ENCODE peak calls at places on chromosomes 11 and 22, in ten cellular contexts. Y is adipocyte, H is bronchial epithelial cell, P is cardiac muscle cell, X is neural progenitor cell, N is endodermal cell, S is mesendoderm, B is upper lobe of right lung, G is right lobe of liver, F is GM23248. Z is an unnamed sample. For H3K27me3 and H3K36me3, the result is how much of the 10 kb centered on the place peaks cover.

GRCh38 chr22:43777204-43777671 is 34.9 kb downstream of the EFCAB6 start:
- DNase-seq in Y (peak), H (peak), P (peak), X (no peak), N (no peak), S (peak), B (no peak), G (no peak), F (peak), Z (no peak)

GRCh38 chr11:131839326-131839725 is 468.9 kb downstream of the NTM start:
- DNase-seq in Y (no peak), H (no peak), P (no peak), X (no peak), N (no peak), S (no peak), B (no peak), G (no peak), F (no peak), Z (no peak)

GRCh38 chr22:29231971-29232959 is 26.6 kb downstream of the EMID1 start:
- DNase-seq in Y (no peak), H (no peak), P (peak), X (no peak), N (no peak), S (no peak), B (no peak), G (peak), F (no peak), Z (peak)

GRCh38 chr11:126113515-126113957 is 50.9 kb upstream of the CDON start:
- DNase-seq in Y (peak), H (peak), P (peak), X (peak), N (peak), S (peak), B (peak), G (peak), F (peak), Z (no peak)

GRCh38 chr11:126988655-126989054 is 11.9 kb downstream of the KIRREL3 start:
- DNase-seq in Y (no peak), H (no peak), P (no peak), X (no peak), N (no peak), S (no peak), B (no peak), G (no peak), F (no peak), Z (no peak)

GRCh38 chr11:16669799-16670415 is 68.5 kb upstream of the C11orf58 start:
- DNase-seq in Y (peak), H (peak), P (peak), X (no peak), N (peak), S (peak), B (no peak), G (no peak), F (no peak), Z (peak)

GRCh38 chr22:46145896-46146295 is 4.4 kb upstream of the PPARA start:
- DNase-seq in Y (no peak), H (no peak), P (no peak), X (no peak), N (no peak), S (no peak), B (no peak), G (peak), F (no peak), Z (no peak)

GRCh38 chr11:75946531-75947530 is 131.8 kb downstream of the UVRAG start:
- DNase-seq in Y (no peak), H (peak), P (peak), X (peak), N (peak), S (peak), B (no peak), G (no peak), F (peak), Z (no peak)

GRCh38 chr22:38657248-38657909 is 941 bp downstream of the CBY1 start:
- DNase-seq in Y (peak), H (peak), P (peak), X (peak), N (peak), S (peak), B (no peak), G (no peak), F (peak), Z (peak)

GRCh38 chr11:66268953-66269906 is 791 bp downstream of the RAB1B start:
- DNase-seq in Y (peak), H (no peak), P (peak), X (peak), N (peak), S (peak), B (peak), G (no peak), F (peak), Z (peak)

GRCh38 chr22:45969414-45969799 is 7.6 kb downstream of the WNT7B start:
- DNase-seq in Y (no peak), H (peak), P (peak), X (peak), N (peak), S (peak), B (no peak), G (no peak), F (no peak), Z (peak)

GRCh38 chr11:5620606-5621521 is 3.9 kb upstream of the TRIM34 start:
- DNase-seq in Y (peak), H (peak), P (peak), X (no peak), N (no peak), S (peak), B (no peak), G (no peak), F (peak), Z (peak)

GRCh38 chr22:49322861-49323622 is 504.6 kb downstream of the BRD1 start:
- DNase-seq in Y (no peak), H (no peak), P (no peak), X (no peak), N (peak), S (no peak), B (peak), G (no peak), F (no peak), Z (peak)

GRCh38 chr11:111303476-111303875 is 5.1 kb downstream of the POU2AF3 start:
- DNase-seq in Y (peak), H (peak), P (peak), X (no peak), N (no peak), S (no peak), B (no peak), G (peak), F (peak), Z (no peak)

GRCh38 chr11:81373986-81374385 is 1359.7 kb downstream of the FAM181B start:
- DNase-seq in Y (no peak), H (no peak), P (no peak), X (no peak), N (no peak), S (no peak), B (no peak), G (no peak), F (no peak), Z (no peak)

GRCh38 chr11:490186-490929 is 16.7 kb downstream of the RNH1 start:
- DNase-seq in Y (no peak), H (no peak), P (no peak), X (no peak), N (no peak), S (no peak), B (peak), G (no peak), F (no peak), Z (peak)

GRCh38 chr11:26841818-26842457 is 120.1 kb upstream of the SLC5A12 start:
- DNase-seq in Y (peak), H (peak), P (peak), X (no peak), N (no peak), S (no peak), B (no peak), G (no peak), F (peak), Z (no peak)

GRCh38 chr11:35418847-35419712 is at the start of gene SLC1A2:
- DNase-seq in Y (peak), H (no peak), P (peak), X (peak), N (peak), S (peak), B (peak), G (no peak), F (peak), Z (peak)

GRCh38 chr11:96341237-96342130 is 1.5 kb downstream of the MAML2 start:
- DNase-seq in Y (peak), H (no peak), P (peak), X (peak), N (peak), S (no peak), B (peak), G (no peak), F (peak), Z (peak)

GRCh38 chr11:119148855-119149370 is at the start of gene ABCG4:
- DNase-seq in Y (peak), H (no peak), P (no peak), X (peak), N (no peak), S (peak), B (no peak), G (no peak), F (peak), Z (peak)

GRCh38 chr11:114317738-114318137 is 21.5 kb downstream of the NNMT start:
- DNase-seq in Y (peak), H (no peak), P (peak), X (peak), N (peak), S (peak), B (peak), G (no peak), F (peak), Z (peak)

GRCh38 chr11:9073826-9074225 is 17.6 kb downstream of the SCUBE2 start:
- DNase-seq in Y (no peak), H (no peak), P (peak), X (no peak), N (no peak), S (no peak), B (no peak), G (no peak), F (no peak), Z (no peak)

GRCh38 chr11:7603031-7603781 is 70.1 kb downstream of the CYB5R2 start:
- DNase-seq in Y (peak), H (no peak), P (no peak), X (no peak), N (no peak), S (no peak), B (no peak), G (no peak), F (peak), Z (no peak)

GRCh38 chr22:24115247-24116207 is 65.8 kb upstream of the SUSD2 start:
- DNase-seq in Y (no peak), H (no peak), P (no peak), X (no peak), N (no peak), S (no peak), B (no peak), G (no peak), F (no peak), Z (no peak)

GRCh38 chr22:23891726-23892125 is 2.5 kb upstream of the MIF start:
- DNase-seq in Y (no peak), H (no peak), P (no peak), X (no peak), N (no peak), S (no peak), B (no peak), G (no peak), F (no peak), Z (no peak)

GRCh38 chr11:93662177-93662575 is 694 bp downstream of the CEP295 start:
- DNase-seq in Y (no peak), H (no peak), P (no peak), X (no peak), N (no peak), S (no peak), B (no peak), G (no peak), F (no peak), Z (no peak)

GRCh38 chr11:110318638-110319404 is 22.4 kb upstream of the RDX start:
- DNase-seq in Y (no peak), H (no peak), P (no peak), X (no peak), N (no peak), S (no peak), B (no peak), G (no peak), F (no peak), Z (no peak)

GRCh38 chr11:34915136-34916013 is 804 bp downstream of the APIP start:
- DNase-seq in Y (peak), H (peak), P (peak), X (no peak), N (no peak), S (no peak), B (no peak), G (no peak), F (peak), Z (no peak)

GRCh38 chr22:50505276-50505775 is 2.2 kb downstream of the LMF2 start:
- DNase-seq in Y (no peak), H (no peak), P (no peak), X (no peak), N (no peak), S (no peak), B (no peak), G (no peak), F (no peak), Z (no peak)

GRCh38 chr11:67468056-67468455 is 995 bp downstream of the TMEM134 start:
- DNase-seq in Y (peak), H (peak), P (no peak), X (no peak), N (no peak), S (no peak), B (peak), G (peak), F (peak), Z (peak)

GRCh38 chr11:76793834-76794291 is 10.7 kb downstream of the TSKU start:
- DNase-seq in Y (no peak), H (no peak), P (no peak), X (no peak), N (peak), S (no peak), B (no peak), G (no peak), F (no peak), Z (peak)

GRCh38 chr11:30414283-30414682 is 91.4 kb downstream of the ARL14EP start:
- DNase-seq in Y (no peak), H (no peak), P (no peak), X (no peak), N (no peak), S (no peak), B (no peak), G (no peak), F (no peak), Z (no peak)

GRCh38 chr11:30412509-30412908 is 89.6 kb downstream of the ARL14EP start:
- DNase-seq in Y (no peak), H (no peak), P (no peak), X (no peak), N (no peak), S (no peak), B (no peak), G (no peak), F (no peak), Z (no peak)

GRCh38 chr11:30406978-30407762 is 84.3 kb downstream of the ARL14EP start:
- DNase-seq in Y (no peak), H (no peak), P (no peak), X (peak), N (peak), S (peak), B (no peak), G (no peak), F (no peak), Z (peak)

GRCh38 chr11:30411383-30411782 is 88.5 kb downstream of the ARL14EP start:
- DNase-seq in Y (no peak), H (no peak), P (no peak), X (no peak), N (no peak), S (no peak), B (no peak), G (no peak), F (no peak), Z (no peak)
- H3K4me3 ChIP-seq in Y (no peak), H (no peak), P (no peak), X (no peak), N (no peak), S (no peak), B (no peak), G (no peak), F (no peak), Z (no peak)

DNA sequence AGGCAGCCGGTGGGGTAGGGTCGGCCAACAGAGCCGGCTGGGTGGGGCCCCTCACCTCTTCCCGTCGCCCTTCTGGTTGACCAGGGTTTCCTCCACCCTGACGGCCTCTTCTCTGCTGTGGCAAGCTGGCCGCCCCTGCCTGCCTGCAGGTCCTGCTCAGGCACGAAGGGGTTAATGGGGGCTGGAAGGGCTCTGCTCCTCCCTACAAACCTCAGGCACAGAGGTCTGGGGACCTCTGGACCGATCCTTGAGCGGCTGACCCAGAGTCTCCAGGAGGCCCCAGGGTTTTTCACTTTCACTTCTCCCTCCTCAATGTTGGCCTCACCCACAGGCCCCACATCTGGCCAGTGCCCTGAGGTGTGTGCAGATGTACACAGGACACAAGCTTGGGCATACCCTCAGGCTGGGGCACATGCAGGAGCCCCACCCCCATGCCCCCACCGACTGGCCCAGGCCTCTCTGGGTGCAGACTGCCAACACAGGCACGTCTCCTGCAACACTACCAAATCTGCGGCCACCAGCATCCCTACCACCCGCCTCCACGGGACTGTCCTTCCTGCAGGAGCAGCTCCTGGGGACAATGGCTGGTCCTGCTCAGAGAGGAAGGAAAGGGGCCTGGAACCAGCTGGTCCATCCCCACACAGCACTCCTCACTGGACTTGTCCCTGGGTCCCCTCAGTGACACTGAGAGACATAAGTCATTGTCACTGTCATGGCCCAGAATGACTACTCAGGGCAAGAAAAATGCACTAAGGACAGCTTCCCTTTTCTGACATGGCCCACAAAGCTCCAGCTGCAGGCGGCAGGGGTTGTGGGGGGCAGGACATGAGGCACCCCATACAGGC is 3.2 kb upstream of the TBX1 start:
- DNase-seq in Y (no peak), H (no peak), P (no peak), X (peak), N (peak), S (no peak), B (no peak), G (no peak), F (no peak), Z (peak)
- H3K27me3 ChIP-seq in Y (under half), H (under half), P (half or more), X (half or more), N (half or more), S (half or more), B (half or more), G (under half), F (under half), Z (half or more)

DNA sequence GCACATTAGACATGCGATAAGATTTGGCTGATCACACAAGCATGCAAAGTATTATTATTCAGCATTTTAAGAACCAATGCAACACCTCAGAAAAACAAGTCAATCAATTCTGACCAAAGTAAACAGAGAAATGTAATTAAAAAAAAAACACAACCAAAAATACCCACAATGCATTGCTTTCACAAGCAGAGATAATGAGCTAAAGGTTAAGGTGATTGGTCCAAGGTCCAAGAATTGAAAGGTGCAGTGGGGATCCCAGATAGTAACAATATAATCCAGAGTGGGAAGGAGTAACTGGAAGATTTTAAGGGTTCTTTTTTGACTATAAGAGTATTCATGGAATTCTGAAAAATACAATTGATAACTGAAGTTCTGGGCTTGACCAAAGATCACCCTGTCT is 39.0 kb downstream of the APOL5 start:
- DNase-seq in Y (no peak), H (no peak), P (no peak), X (no peak), N (no peak), S (no peak), B (no peak), G (no peak), F (no peak), Z (no peak)
- H3K36me3 ChIP-seq in Y (half or more), H (under half), P (half or more), X (under half), N (half or more), S (under half), B (under half), G (under half), F (half or more), Z (under half)

GRCh38 chr11:2304156-2305139 is 2.6 kb downstream of the TSPAN32 start:
- DNase-seq in Y (no peak), H (no peak), P (no peak), X (no peak), N (peak), S (no peak), B (peak), G (peak), F (no peak), Z (peak)
- H3K4me3 ChIP-seq in Y (no peak), H (no peak), P (no peak), X (no peak), N (no peak), S (no peak), B (no peak), G (no peak), F (no peak), Z (no peak)

GRCh38 chr11:129374993-129375721 is 491 bp upstream of the BARX2 start:
- DNase-seq in Y (no peak), H (peak), P (no peak), X (no peak), N (peak), S (peak), B (peak), G (no peak), F (peak), Z (peak)
- H3K27me3 ChIP-seq in Y (half or more), H (under half), P (half or more), X (half or more), N (half or more), S (under half), B (half or more), G (under half), F (half or more), Z (half or more)

DNA sequence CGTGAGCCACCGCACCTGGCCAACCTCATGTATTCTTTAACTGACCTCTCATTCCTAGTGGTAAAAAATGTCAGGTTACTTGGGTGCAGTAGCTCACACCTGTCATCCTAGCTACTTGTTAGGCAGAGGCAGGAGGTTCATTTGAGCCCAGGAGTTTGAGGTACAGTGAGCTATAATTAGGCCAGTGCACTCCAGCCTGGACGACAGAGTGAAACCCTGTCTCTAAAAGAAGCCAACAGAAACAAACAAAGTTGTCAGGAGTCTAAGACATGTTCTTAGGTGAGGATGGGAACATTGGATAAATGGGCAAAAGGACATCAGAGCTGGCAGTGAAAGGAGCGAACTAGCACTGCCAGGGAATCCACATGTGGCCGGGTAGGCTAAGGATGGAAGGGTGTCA is 18.1 kb downstream of the MADD start:
- DNase-seq in Y (no peak), H (no peak), P (no peak), X (no peak), N (no peak), S (no peak), B (no peak), G (no peak), F (no peak), Z (no peak)
- H3K36me3 ChIP-seq in Y (half or more), H (under half), P (half or more), X (under half), N (half or more), S (under half), B (half or more), G (under half), F (under half), Z (under half)

DNA sequence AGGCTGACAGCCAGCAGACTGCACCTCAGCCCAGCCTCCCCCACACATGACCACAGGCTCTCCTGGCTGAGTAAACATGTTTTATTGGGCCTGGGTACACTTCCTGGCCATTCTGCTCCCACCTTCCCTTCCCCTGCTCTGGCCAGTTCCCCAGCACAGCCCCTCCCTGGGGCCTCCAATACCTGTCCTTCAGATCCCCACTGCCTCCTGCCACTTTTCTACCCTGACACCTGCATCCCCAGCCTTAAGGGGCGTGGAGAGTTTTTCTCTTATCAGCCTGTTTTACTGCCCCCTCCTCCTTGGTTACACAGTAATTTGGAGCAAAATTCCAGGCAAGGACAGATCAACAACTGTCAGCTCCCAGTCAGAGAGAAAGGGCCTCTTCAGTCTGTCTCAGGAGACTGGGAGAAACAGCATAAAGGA is at the start of gene ISX:
- DNase-seq in Y (no peak), H (no peak), P (no peak), X (no peak), N (no peak), S (no peak), B (no peak), G (no peak), F (no peak), Z (no peak)
- H3K4me3 ChIP-seq in Y (no peak), H (no peak), P (no peak), X (no peak), N (no peak), S (no peak), B (no peak), G (no peak), F (no peak), Z (no peak)